ENCODE peak calls at places on chromosomes 6 and 20, in six cellular contexts. One of them, this sample, is unnamed.
A peak's percentile ranks its signal among the peaks of the same experiment; 100 is the strongest.

GRCh38 chr6:30022189-30022588 is 38.9 kb upstream of the POLR1H start:
- DNase-seq in WTC11: no peak
- DNase-seq in A549: no peak
- DNase-seq in K562: no peak
- DNase-seq in SK-N-SH: no peak
- DNase-seq in IMR-90: no peak
- DNase-seq in this sample: no peak

GRCh38 chr6:21992178-21992967 is 304.5 kb downstream of the PRL start:
- DNase-seq in SK-N-SH: no peak
- DNase-seq in A549: no peak
- DNase-seq in WTC11: no peak
- DNase-seq in IMR-90: peak; percentile 80
- DNase-seq in K562: no peak
- DNase-seq in this sample: no peak

GRCh38 chr6:151806757-151807512 is 547 bp upstream of the ESR1 start:
- DNase-seq in A549: no peak
- DNase-seq in WTC11: no peak
- DNase-seq in K562: no peak
- DNase-seq in IMR-90: no peak
- DNase-seq in SK-N-SH: peak; percentile 8
- DNase-seq in this sample: no peak

GRCh38 chr20:25006431-25007167 is 14.0 kb upstream of the APMAP start:
- DNase-seq in WTC11: no peak
- DNase-seq in K562: no peak
- DNase-seq in SK-N-SH: no peak
- DNase-seq in IMR-90: no peak
- DNase-seq in A549: no peak
- DNase-seq in this sample: no peak

GRCh38 chr6:11556308-11556707 is 18.8 kb downstream of the TMEM170B start:
- DNase-seq in IMR-90: no peak
- DNase-seq in SK-N-SH: no peak
- DNase-seq in K562: no peak
- DNase-seq in WTC11: peak; percentile 32
- DNase-seq in A549: no peak
- DNase-seq in this sample: no peak

GRCh38 chr6:168097221-168097620 is 18.2 kb upstream of the FRMD1 start:
- DNase-seq in IMR-90: no peak
- DNase-seq in A549: no peak
- DNase-seq in K562: no peak
- DNase-seq in SK-N-SH: no peak
- DNase-seq in WTC11: no peak
- DNase-seq in this sample: no peak

GRCh38 chr20:38143646-38144554 is 21.2 kb downstream of the TGM2 start:
- DNase-seq in WTC11: no peak
- DNase-seq in IMR-90: peak; percentile 95
- DNase-seq in A549: peak; percentile 63
- DNase-seq in K562: peak; percentile 54
- DNase-seq in SK-N-SH: peak; percentile 46
- DNase-seq in this sample: no peak

GRCh38 chr6:105178110-105178509 is 1.7 kb downstream of the POPDC3 start:
- DNase-seq in A549: no peak
- DNase-seq in IMR-90: peak; percentile 95
- DNase-seq in WTC11: no peak
- DNase-seq in SK-N-SH: no peak
- DNase-seq in K562: no peak
- DNase-seq in this sample: no peak

GRCh38 chr6:117188627-117189201 is 76.6 kb upstream of the VGLL2 start:
- DNase-seq in K562: no peak
- DNase-seq in IMR-90: no peak
- DNase-seq in SK-N-SH: peak; percentile 10
- DNase-seq in WTC11: no peak
- DNase-seq in A549: no peak
- DNase-seq in this sample: no peak

GRCh38 chr6:168041928-168042327 is 37.1 kb downstream of the FRMD1 start:
- DNase-seq in K562: no peak
- DNase-seq in IMR-90: no peak
- DNase-seq in WTC11: no peak
- DNase-seq in A549: no peak
- DNase-seq in SK-N-SH: no peak
- DNase-seq in this sample: no peak

GRCh38 chr20:34269996-34270627 is 28.9 kb downstream of the ASIP start:
- DNase-seq in IMR-90: no peak
- DNase-seq in WTC11: no peak
- DNase-seq in A549: no peak
- DNase-seq in K562: no peak
- DNase-seq in SK-N-SH: no peak
- DNase-seq in this sample: no peak

GRCh38 chr6:170291271-170292110 is 613 bp upstream of the DLL1 start:
- DNase-seq in K562: no peak
- DNase-seq in SK-N-SH: peak; percentile 59
- DNase-seq in WTC11: peak; percentile 91
- DNase-seq in A549: no peak
- DNase-seq in IMR-90: no peak
- DNase-seq in this sample: no peak

GRCh38 chr6:87925373-87926060 is 122.1 kb upstream of the SPACA1 start:
- DNase-seq in WTC11: no peak
- DNase-seq in SK-N-SH: no peak
- DNase-seq in A549: no peak
- DNase-seq in IMR-90: no peak
- DNase-seq in K562: no peak
- DNase-seq in this sample: peak; percentile 89

GRCh38 chr6:125197795-125198269 is 44.3 kb downstream of the TPD52L1 start:
- DNase-seq in IMR-90: peak; percentile 31
- DNase-seq in A549: peak; percentile 42
- DNase-seq in K562: no peak
- DNase-seq in WTC11: no peak
- DNase-seq in SK-N-SH: no peak
- DNase-seq in this sample: no peak

GRCh38 chr20:16485406-16485805 is 87.8 kb downstream of the KIF16B start:
- DNase-seq in SK-N-SH: no peak
- DNase-seq in A549: no peak
- DNase-seq in K562: no peak
- DNase-seq in IMR-90: peak; percentile 30
- DNase-seq in WTC11: no peak
- DNase-seq in this sample: no peak

GRCh38 chr6:20699402-20699801 is 165.1 kb downstream of the CDKAL1 start:
- DNase-seq in K562: no peak
- DNase-seq in SK-N-SH: no peak
- DNase-seq in WTC11: no peak
- DNase-seq in IMR-90: no peak
- DNase-seq in A549: no peak
- DNase-seq in this sample: no peak

GRCh38 chr6:22364314-22364713 is 67.5 kb upstream of the PRL start:
- DNase-seq in SK-N-SH: peak; percentile 21
- DNase-seq in IMR-90: no peak
- DNase-seq in K562: no peak
- DNase-seq in WTC11: no peak
- DNase-seq in A549: no peak
- DNase-seq in this sample: no peak

GRCh38 chr6:63352587-63353281 is 33.0 kb upstream of the LGSN start:
- DNase-seq in K562: no peak
- DNase-seq in SK-N-SH: peak; percentile 5
- DNase-seq in WTC11: no peak
- DNase-seq in IMR-90: peak; percentile 49
- DNase-seq in A549: no peak
- DNase-seq in this sample: peak; percentile 88

GRCh38 chr20:38890497-38890818 is 35.8 kb upstream of the FAM83D start:
- DNase-seq in A549: no peak
- DNase-seq in K562: no peak
- DNase-seq in SK-N-SH: no peak
- DNase-seq in IMR-90: no peak
- DNase-seq in WTC11: no peak
- DNase-seq in this sample: no peak

GRCh38 chr20:20665933-20666332 is 46.5 kb downstream of the RALGAPA2 start:
- DNase-seq in A549: no peak
- DNase-seq in IMR-90: no peak
- DNase-seq in WTC11: no peak
- DNase-seq in K562: no peak
- DNase-seq in SK-N-SH: no peak
- DNase-seq in this sample: no peak

GRCh38 chr20:51767018-51767866 is 948 bp downstream of the ATP9A start:
- DNase-seq in K562: peak; percentile 50
- DNase-seq in SK-N-SH: peak; percentile 90
- DNase-seq in IMR-90: no peak
- DNase-seq in A549: peak; percentile 72
- DNase-seq in WTC11: peak; percentile 90
- DNase-seq in this sample: no peak

GRCh38 chr6:94269256-94269655 is 849.9 kb upstream of the EPHA7 start:
- DNase-seq in IMR-90: no peak
- DNase-seq in SK-N-SH: no peak
- DNase-seq in A549: no peak
- DNase-seq in K562: no peak
- DNase-seq in WTC11: no peak
- DNase-seq in this sample: no peak

GRCh38 chr6:94272327-94272726 is 853.0 kb upstream of the EPHA7 start:
- DNase-seq in IMR-90: no peak
- DNase-seq in SK-N-SH: no peak
- DNase-seq in K562: no peak
- DNase-seq in WTC11: no peak
- DNase-seq in A549: no peak
- DNase-seq in this sample: no peak

GRCh38 chr6:94270040-94270689 is 850.8 kb upstream of the EPHA7 start:
- DNase-seq in SK-N-SH: no peak
- DNase-seq in A549: no peak
- DNase-seq in IMR-90: no peak
- DNase-seq in WTC11: peak; percentile 14
- DNase-seq in K562: no peak
- DNase-seq in this sample: no peak
- TF ChIP-seq USF2 in SK-N-SH: no peak
- TF ChIP-seq USF2 in A549: no peak
- TF ChIP-seq USF2 in IMR-90: no peak
- TF ChIP-seq USF2 in WTC11: no peak
- TF ChIP-seq USF2 in K562: no peak
- TF ChIP-seq USF2 in this sample: no peak

GRCh38 chr6:35590622-35591066 is 77.9 kb upstream of the TULP1 start:
- DNase-seq in A549: no peak
- DNase-seq in IMR-90: no peak
- DNase-seq in WTC11: no peak
- DNase-seq in SK-N-SH: no peak
- DNase-seq in K562: no peak
- DNase-seq in this sample: no peak
- TF ChIP-seq USF2 in A549: no peak
- TF ChIP-seq USF2 in IMR-90: no peak
- TF ChIP-seq USF2 in WTC11: no peak
- TF ChIP-seq USF2 in SK-N-SH: no peak
- TF ChIP-seq USF2 in K562: no peak
- TF ChIP-seq USF2 in this sample: no peak

GRCh38 chr20:63477061-63477616 is 4.7 kb upstream of the KCNQ2 start:
- DNase-seq in WTC11: no peak
- DNase-seq in IMR-90: no peak
- DNase-seq in K562: no peak
- DNase-seq in A549: no peak
- DNase-seq in SK-N-SH: peak; percentile 50
- DNase-seq in this sample: no peak

GRCh38 chr20:63473555-63474449 is 1.3 kb upstream of the KCNQ2 start:
- DNase-seq in K562: no peak
- DNase-seq in A549: no peak
- DNase-seq in SK-N-SH: no peak
- DNase-seq in IMR-90: no peak
- DNase-seq in WTC11: no peak
- DNase-seq in this sample: no peak

GRCh38 chr20:63477944-63478343 is 5.5 kb upstream of the KCNQ2 start:
- DNase-seq in IMR-90: no peak
- DNase-seq in A549: no peak
- DNase-seq in K562: no peak
- DNase-seq in WTC11: no peak
- DNase-seq in SK-N-SH: no peak
- DNase-seq in this sample: no peak

GRCh38 chr20:63472862-63473390 is 471 bp upstream of the KCNQ2 start:
- DNase-seq in IMR-90: no peak
- DNase-seq in SK-N-SH: peak; percentile 71
- DNase-seq in WTC11: no peak
- DNase-seq in K562: no peak
- DNase-seq in A549: no peak
- DNase-seq in this sample: no peak

DNA sequence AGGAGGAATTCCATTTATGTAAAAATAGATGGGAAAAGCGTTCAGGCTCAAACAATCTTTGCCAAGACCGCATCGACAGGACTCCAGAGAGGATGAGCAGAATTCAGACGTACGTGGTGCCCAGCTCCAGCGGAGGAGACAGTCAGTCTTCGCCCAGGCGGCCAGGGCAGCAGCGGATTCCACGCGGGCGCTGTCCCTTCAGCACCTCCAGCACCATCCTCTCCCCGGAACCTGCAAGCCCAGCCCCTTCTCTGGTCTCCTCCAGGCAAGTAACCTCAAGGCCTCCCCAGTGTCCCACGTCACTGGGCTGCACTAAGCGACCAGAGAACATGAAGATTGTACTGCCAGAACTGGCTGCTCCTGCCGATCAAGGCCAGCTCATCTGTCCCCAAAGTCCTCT is 2.8 kb upstream of the KCNQ2 start:
- DNase-seq in A549: no peak
- DNase-seq in IMR-90: peak; percentile 18
- DNase-seq in WTC11: peak; percentile 71
- DNase-seq in SK-N-SH: no peak
- DNase-seq in K562: peak; percentile 59
- DNase-seq in this sample: no peak
- TF ChIP-seq USF2 in A549: no peak
- TF ChIP-seq USF2 in IMR-90: no peak
- TF ChIP-seq USF2 in WTC11: no peak
- TF ChIP-seq USF2 in SK-N-SH: no peak
- TF ChIP-seq USF2 in K562: no peak
- TF ChIP-seq USF2 in this sample: no peak

GRCh38 chr20:41782730-41783406 is 164.7 kb upstream of the CHD6 start:
- DNase-seq in IMR-90: no peak
- DNase-seq in SK-N-SH: no peak
- DNase-seq in WTC11: no peak
- DNase-seq in K562: no peak
- DNase-seq in A549: no peak
- DNase-seq in this sample: no peak

GRCh38 chr20:41776450-41776849 is 158.3 kb upstream of the CHD6 start:
- DNase-seq in A549: no peak
- DNase-seq in SK-N-SH: no peak
- DNase-seq in IMR-90: no peak
- DNase-seq in WTC11: no peak
- DNase-seq in K562: no peak
- DNase-seq in this sample: no peak

GRCh38 chr20:41783423-41784220 is 165.4 kb upstream of the CHD6 start:
- DNase-seq in WTC11: no peak
- DNase-seq in K562: no peak
- DNase-seq in IMR-90: no peak
- DNase-seq in A549: no peak
- DNase-seq in SK-N-SH: no peak
- DNase-seq in this sample: peak; percentile 9

GRCh38 chr20:41786158-41786557 is 168.0 kb upstream of the CHD6 start:
- DNase-seq in A549: no peak
- DNase-seq in WTC11: no peak
- DNase-seq in SK-N-SH: no peak
- DNase-seq in K562: no peak
- DNase-seq in IMR-90: peak; percentile 56
- DNase-seq in this sample: no peak

DNA sequence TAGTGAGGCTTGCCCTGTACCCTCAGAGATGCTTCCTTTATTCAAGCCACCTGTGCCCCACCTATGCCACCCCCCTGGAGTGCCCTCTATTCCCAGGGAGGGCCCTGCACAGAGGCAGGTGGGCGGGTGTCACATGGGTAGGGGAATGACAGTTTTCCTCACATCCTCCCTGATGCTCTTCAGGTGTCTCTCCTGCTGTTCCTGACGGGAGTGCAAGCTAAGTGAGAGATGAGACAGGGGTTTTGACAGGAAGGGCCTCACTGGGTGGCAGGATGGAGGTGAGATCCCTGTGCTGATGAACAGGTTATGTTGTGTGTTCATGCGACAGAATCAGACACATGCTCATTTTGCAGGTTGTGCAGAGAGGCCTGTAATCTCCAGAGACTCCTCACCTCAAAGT is 164.1 kb upstream of the CHD6 start:
- DNase-seq in K562: no peak
- DNase-seq in A549: no peak
- DNase-seq in SK-N-SH: no peak
- DNase-seq in WTC11: no peak
- DNase-seq in IMR-90: no peak
- DNase-seq in this sample: no peak
- TF ChIP-seq USF2 in K562: no peak
- TF ChIP-seq USF2 in A549: no peak
- TF ChIP-seq USF2 in SK-N-SH: no peak
- TF ChIP-seq USF2 in WTC11: no peak
- TF ChIP-seq USF2 in IMR-90: no peak
- TF ChIP-seq USF2 in this sample: no peak

This sample was measured in GM12878.